ENCODE peak calls at places on chromosomes 7 and 10, in five cellular contexts. W is HepG2; R is brain microvascular endothelial cell; V is body of pancreas; I is CD8-positive, alpha-beta memory T cell. T is an unnamed sample.

GRCh38 chr7:152054377-152055230 is 29.1 kb downstream of the GALNT11 start:
- DNase-seq in I (no peak), W (peak), V (peak), R (peak), T (no peak)

GRCh38 chr10:100554902-100555301 is 19.2 kb downstream of the HIF1AN start:
- DNase-seq in W (peak), I (no peak), R (no peak), V (no peak), T (no peak)

GRCh38 chr7:128021361-128021760 is 9.9 kb downstream of the LRRC4 start:
- DNase-seq in W (no peak), R (no peak), I (no peak), V (no peak), T (no peak)

GRCh38 chr7:83347836-83348482 is 185.3 kb upstream of the PCLO start:
- DNase-seq in W (no peak), R (peak), V (no peak), I (no peak), T (no peak)

GRCh38 chr7:30159698-30160143 is 24.9 kb downstream of the MTURN start:
- DNase-seq in I (no peak), R (peak), W (peak), V (peak), T (no peak)

GRCh38 chr10:113053881-113054280 is 103.8 kb downstream of the TCF7L2 start:
- DNase-seq in I (no peak), V (no peak), W (no peak), R (no peak), T (no peak)

GRCh38 chr7:98878365-98879197 is at the start of gene TRRAP:
- DNase-seq in R (peak), W (peak), V (peak), I (peak), T (peak)

GRCh38 chr10:6151087-6151977 is 51.4 kb upstream of the PFKFB3 start:
- DNase-seq in W (peak), I (peak), R (peak), V (peak), T (peak)

GRCh38 chr7:125661677-125662076 is 732.1 kb upstream of the POT1 start:
- DNase-seq in W (no peak), R (no peak), I (no peak), V (peak), T (no peak)

GRCh38 chr10:72831696-72832355 is 61.7 kb upstream of the OIT3 start:
- DNase-seq in V (peak), I (no peak), R (peak), W (no peak), T (no peak)
- H3K27ac ChIP-seq in V (no peak), I (no peak), R (no peak), W (no peak), T (no peak)

GRCh38 chr10:127195041-127195506 is 1.3 kb downstream of the INSYN2A start:
- DNase-seq in R (no peak), I (no peak), V (no peak), W (no peak), T (no peak)

GRCh38 chr10:127196955-127197432 is 603 bp upstream of the INSYN2A start:
- DNase-seq in R (no peak), I (no peak), W (no peak), V (no peak), T (no peak)

GRCh38 chr10:127194598-127194997 is 1.8 kb downstream of the INSYN2A start:
- DNase-seq in W (no peak), V (no peak), I (no peak), R (no peak), T (no peak)

GRCh38 chr10:127195571-127196226 is 692 bp downstream of the INSYN2A start:
- DNase-seq in V (no peak), R (no peak), W (no peak), I (no peak), T (no peak)

GRCh38 chr10:127196227-127196954 is at the start of gene INSYN2A:
- DNase-seq in R (peak), W (no peak), I (no peak), V (peak), T (no peak)
- H3K4me3 ChIP-seq in R (peak), W (no peak), I (no peak), V (no peak), T (no peak)

GRCh38 chr7:139032473-139032872 is 3.4 kb downstream of the ZC3HAV1L start:
- DNase-seq in V (no peak), I (no peak), W (no peak), R (no peak), T (no peak)
- H3K27ac ChIP-seq in V (no peak), I (no peak), W (no peak), R (no peak), T (no peak)

DNA sequence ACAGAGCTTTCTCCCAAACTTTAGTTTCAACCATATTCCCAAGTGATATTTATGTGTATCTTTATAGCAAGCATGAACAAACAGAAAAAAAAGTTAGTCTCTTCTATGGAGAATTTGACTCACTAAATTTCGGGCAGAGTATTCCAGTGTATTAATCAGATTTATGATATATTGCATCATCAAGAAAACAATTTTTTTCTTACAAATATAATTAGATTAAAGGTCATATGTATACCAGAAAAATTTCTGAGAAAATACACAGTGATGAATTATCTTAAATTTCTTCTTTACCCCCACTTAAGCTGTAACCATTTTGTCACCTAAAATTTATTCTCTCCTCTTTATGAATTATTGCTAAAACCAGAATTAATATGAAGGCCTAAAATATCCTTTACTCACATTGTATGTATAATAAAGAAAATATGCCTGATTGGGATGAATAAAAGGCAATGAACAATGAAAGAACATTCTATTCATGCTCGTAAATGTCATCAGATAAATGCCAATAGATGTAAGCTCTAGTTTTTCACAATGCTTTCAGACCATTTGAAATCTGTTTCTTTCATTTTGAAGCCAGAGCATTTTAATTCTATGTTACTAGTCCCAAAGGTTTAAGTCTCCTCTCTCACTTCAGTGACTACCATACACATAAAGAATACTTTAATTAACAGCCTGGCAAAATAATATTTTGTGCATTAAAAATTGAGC is 192.1 kb downstream of the HGF start:
- DNase-seq in V (no peak), R (no peak), I (no peak), W (no peak), T (no peak)
- H3K4me3 ChIP-seq in V (no peak), R (no peak), I (no peak), W (no peak), T (no peak)

GRCh38 chr7:142615508-142615907 is 133.8 kb upstream of the PRSS1 start:
- DNase-seq in R (no peak), V (no peak), W (no peak), I (no peak), T (no peak)

GRCh38 chr7:142614116-142614515 is 135.2 kb upstream of the PRSS1 start:
- DNase-seq in R (no peak), V (no peak), W (no peak), I (no peak), T (no peak)

GRCh38 chr7:142608630-142609029 is 140.6 kb upstream of the PRSS1 start:
- DNase-seq in W (no peak), R (no peak), V (no peak), I (no peak), T (no peak)

GRCh38 chr7:142611566-142612250 is 137.6 kb upstream of the PRSS1 start:
- DNase-seq in V (no peak), R (peak), W (no peak), I (no peak), T (no peak)

GRCh38 chr7:142612264-142612881 is 136.9 kb upstream of the PRSS1 start:
- DNase-seq in I (no peak), V (no peak), W (no peak), R (peak), T (no peak)
- H3K27ac ChIP-seq in I (no peak), V (no peak), W (no peak), R (peak), T (no peak)

DNA sequence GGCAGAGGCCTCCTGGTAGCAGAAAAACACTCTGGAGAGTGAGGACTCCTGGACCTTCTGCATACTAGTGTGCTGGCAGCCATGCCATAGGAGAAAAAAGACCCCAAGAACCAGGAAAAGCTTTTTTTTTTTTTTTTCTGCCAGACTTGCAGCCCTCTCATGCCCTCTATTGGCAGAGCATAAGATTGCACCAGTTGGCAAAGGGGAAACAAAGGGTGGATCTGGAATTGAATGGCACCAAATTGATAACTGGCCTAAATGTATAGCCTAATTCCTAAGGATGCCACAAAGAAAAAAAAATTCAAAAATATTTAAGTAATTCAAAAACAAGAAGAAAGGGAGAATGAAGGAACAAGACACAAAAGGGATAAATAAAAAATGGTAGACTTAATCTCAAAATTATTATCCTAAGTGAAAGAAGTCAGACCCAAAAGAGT is 112.5 kb upstream of the GHITM start:
- DNase-seq in R (no peak), I (no peak), W (peak), V (peak), T (no peak)
- H3K4me3 ChIP-seq in R (no peak), I (no peak), W (no peak), V (no peak), T (no peak)